ENCODE peak calls at places on chromosomes 1 and 21, in six cellular contexts. U is prostate gland, N is heart right ventricle, S is pancreas, I is A673, G is tibial nerve. V is an unnamed sample. For H3K4me1 and H3K27me3, the result is how much of the 10 kb centered on the place peaks cover.

GRCh38 chr1:13706058-13706457 is 6.1 kb downstream of the PRDM2 start:
- DNase-seq in N (no peak), S (no peak), U (no peak), I (no peak), G (no peak), V (no peak)

GRCh38 chr1:28144203-28145135 is 32.0 kb downstream of the PTAFR start:
- DNase-seq in N (no peak), S (no peak), I (no peak), G (no peak), U (no peak), V (no peak)

GRCh38 chr1:214570442-214570841 is 19.0 kb upstream of the PTPN14 start:
- DNase-seq in I (no peak), S (no peak), N (no peak), U (no peak), G (no peak), V (no peak)

GRCh38 chr1:88685239-88685604 is 1.1 kb downstream of the PKN2 start:
- DNase-seq in N (no peak), G (no peak), U (no peak), S (no peak), I (no peak), V (no peak)

GRCh38 chr1:17281775-17282181 is 26.2 kb upstream of the PADI4 start:
- DNase-seq in U (no peak), G (no peak), N (no peak), S (no peak), I (no peak), V (no peak)

GRCh38 chr1:227729144-227729880 is 5.8 kb downstream of the JMJD4 start:
- DNase-seq in I (no peak), N (no peak), S (no peak), U (no peak), G (no peak), V (peak)

GRCh38 chr1:39573736-39574624 is 2.6 kb downstream of the PABPC4 start:
- DNase-seq in G (no peak), I (no peak), U (no peak), S (no peak), N (peak), V (no peak)

GRCh38 chr1:39845569-39846566 is 37.4 kb downstream of the TRIT1 start:
- DNase-seq in I (peak), S (peak), N (peak), G (peak), U (peak), V (no peak)

GRCh38 chr1:201503397-201504176 is 3.3 kb downstream of the CSRP1 start:
- DNase-seq in G (no peak), I (peak), N (peak), U (peak), S (peak), V (peak)

GRCh38 chr1:958823-959729 is at the start of gene NOC2L:
- DNase-seq in S (peak), G (peak), U (peak), I (peak), N (peak), V (peak)

GRCh38 chr1:66380452-66381212 is 153.3 kb upstream of the SGIP1 start:
- DNase-seq in N (no peak), U (no peak), I (no peak), S (no peak), G (no peak), V (no peak)

GRCh38 chr1:117534995-117535467 is 70.8 kb upstream of the TENT5C start:
- DNase-seq in I (peak), N (peak), U (peak), S (peak), G (peak), V (peak)

GRCh38 chr1:150572918-150573647 is 6.3 kb downstream of the MCL1 start:
- DNase-seq in S (no peak), I (no peak), G (no peak), U (no peak), N (no peak), V (peak)

GRCh38 chr1:147072371-147073061 is 99.8 kb downstream of the PRKAB2 start:
- DNase-seq in S (no peak), U (no peak), I (peak), N (no peak), G (no peak), V (peak)

GRCh38 chr1:206951318-206952105 is 5.2 kb upstream of the PIGR start:
- DNase-seq in G (no peak), S (no peak), N (no peak), U (no peak), I (no peak), V (no peak)

GRCh38 chr1:154500533-154500932 is 1.5 kb upstream of the TDRD10 start:
- DNase-seq in U (no peak), I (no peak), N (no peak), S (no peak), G (no peak), V (no peak)

GRCh38 chr1:111221633-111222286 is 5.8 kb upstream of the CHI3L2 start:
- DNase-seq in G (no peak), U (no peak), N (no peak), I (no peak), S (no peak), V (no peak)

GRCh38 chr1:215146252-215146975 is 63.9 kb downstream of the KCNK2 start:
- DNase-seq in N (no peak), S (no peak), U (no peak), I (peak), G (peak), V (peak)

GRCh38 chr1:173416034-173416433 is 61.1 kb upstream of the PRDX6 start:
- DNase-seq in G (no peak), N (no peak), I (no peak), S (no peak), U (no peak), V (no peak)

GRCh38 chr1:89405275-89405929 is 41.5 kb downstream of the GBP6 start:
- DNase-seq in N (no peak), S (no peak), G (no peak), U (no peak), I (no peak), V (no peak)

GRCh38 chr1:20476260-20477038 is 9.6 kb downstream of the CAMK2N1 start:
- DNase-seq in U (no peak), I (no peak), S (peak), N (peak), G (no peak), V (peak)

GRCh38 chr1:222618001-222618879 is at the start of gene MIA3:
- DNase-seq in S (peak), G (peak), U (peak), I (peak), N (peak), V (no peak)

GRCh38 chr1:6547301-6547700 is 7.0 kb downstream of the NOL9 start:
- DNase-seq in U (no peak), S (no peak), N (no peak), G (no peak), I (peak), V (no peak)

GRCh38 chr1:74703386-74704182 is 29.3 kb downstream of the CRYZ start:
- DNase-seq in S (no peak), N (no peak), I (no peak), U (peak), G (no peak), V (no peak)

GRCh38 chr1:60102691-60103090 is 29.1 kb upstream of the C1orf87 start:
- DNase-seq in I (no peak), N (no peak), S (no peak), G (no peak), U (no peak), V (no peak)

GRCh38 chr1:180962178-180962577 is 49.5 kb downstream of the KIAA1614 start:
- DNase-seq in G (no peak), I (no peak), S (no peak), N (no peak), U (no peak), V (no peak)

GRCh38 chr1:211371406-211372105 is 44.9 kb downstream of the TRAF5 start:
- DNase-seq in G (no peak), U (no peak), S (no peak), N (no peak), I (no peak), V (no peak)

GRCh38 chr1:7644906-7645750 is 126.0 kb upstream of the VAMP3 start:
- DNase-seq in N (peak), U (no peak), I (peak), G (no peak), S (peak), V (no peak)

GRCh38 chr1:229019647-229020281 is 251.1 kb upstream of the RAB4A start:
- DNase-seq in N (no peak), I (no peak), U (peak), G (no peak), S (no peak), V (peak)

GRCh38 chr1:248618878-248619277 is 16.0 kb downstream of the OR2T11 start:
- DNase-seq in N (no peak), S (peak), I (peak), U (peak), G (peak), V (peak)

GRCh38 chr1:171403396-171403795 is 81.9 kb upstream of the PRRC2C start:
- DNase-seq in U (no peak), I (peak), N (no peak), S (no peak), G (no peak), V (peak)

GRCh38 chr21:45997205-45997494 is 15.6 kb downstream of the COL6A1 start:
- DNase-seq in U (no peak), G (no peak), N (peak), I (no peak), S (no peak), V (no peak)

GRCh38 chr21:46527801-46528200 is 69.1 kb downstream of the DIP2A start:
- DNase-seq in U (no peak), G (no peak), I (no peak), N (no peak), S (no peak), V (no peak)

GRCh38 chr1:232329103-232329788 is 300.7 kb downstream of the SIPA1L2 start:
- DNase-seq in S (no peak), I (no peak), U (no peak), G (no peak), N (no peak), V (no peak)

GRCh38 chr1:220368352-220369265 is 96.4 kb upstream of the RAB3GAP2 start:
- DNase-seq in N (peak), S (no peak), U (no peak), I (no peak), G (no peak), V (peak)

GRCh38 chr1:12012560-12013316 is 6.6 kb upstream of the MIIP start:
- DNase-seq in I (no peak), S (no peak), N (no peak), G (no peak), U (no peak), V (no peak)

GRCh38 chr1:184512724-184513123 is 125.9 kb downstream of the C1orf21 start:
- DNase-seq in U (no peak), N (no peak), I (no peak), S (no peak), G (no peak), V (no peak)

GRCh38 chr1:167661527-167662436 is 31.8 kb downstream of the RCSD1 start:
- DNase-seq in S (no peak), U (no peak), I (peak), G (no peak), N (no peak), V (no peak)

GRCh38 chr1:184052194-184052559 is 647 bp downstream of the TSEN15 start:
- DNase-seq in U (no peak), G (no peak), I (no peak), S (no peak), N (no peak), V (no peak)

GRCh38 chr1:93704063-93704462 is 22.4 kb upstream of the BCAR3 start:
- DNase-seq in S (no peak), N (no peak), G (no peak), U (no peak), I (no peak), V (no peak)

GRCh38 chr1:93701619-93702018 is 20.0 kb upstream of the BCAR3 start:
- DNase-seq in G (no peak), N (no peak), S (no peak), U (peak), I (no peak), V (peak)

GRCh38 chr1:93702102-93702827 is 20.6 kb upstream of the BCAR3 start:
- DNase-seq in G (no peak), S (no peak), U (no peak), N (peak), I (no peak), V (no peak)

GRCh38 chr1:93702828-93703183 is 21.2 kb upstream of the BCAR3 start:
- DNase-seq in G (no peak), U (no peak), S (no peak), I (no peak), N (no peak), V (no peak)

GRCh38 chr1:93703649-93704048 is 22.0 kb upstream of the BCAR3 start:
- DNase-seq in G (no peak), N (no peak), S (no peak), I (no peak), U (no peak), V (no peak)
- H3K4me1 ChIP-seq in G (under half), N (half or more), S (under half), I (under half), U (under half), V (under half)

GRCh38 chr1:58741689-58742553 is 41.9 kb downstream of the JUN start:
- DNase-seq in G (no peak), U (no peak), N (no peak), S (no peak), I (peak), V (no peak)
- H3K27me3 ChIP-seq in G (under half), U (under half), N (under half), S (under half), I (under half), V (under half)

GRCh38 chr1:235278915-235279292 is 49.1 kb downstream of the ARID4B start:
- DNase-seq in I (no peak), G (no peak), S (no peak), N (no peak), U (no peak), V (no peak)

GRCh38 chr1:235279627-235280194 is 48.3 kb downstream of the ARID4B start:
- DNase-seq in I (no peak), U (no peak), G (no peak), N (no peak), S (no peak), V (no peak)

GRCh38 chr1:235278233-235278914 is 49.6 kb downstream of the ARID4B start:
- DNase-seq in S (peak), U (no peak), G (no peak), I (no peak), N (no peak), V (no peak)

GRCh38 chr1:235275836-235276235 is 52.1 kb downstream of the ARID4B start:
- DNase-seq in U (no peak), G (no peak), I (no peak), N (no peak), S (no peak), V (no peak)

DNA sequence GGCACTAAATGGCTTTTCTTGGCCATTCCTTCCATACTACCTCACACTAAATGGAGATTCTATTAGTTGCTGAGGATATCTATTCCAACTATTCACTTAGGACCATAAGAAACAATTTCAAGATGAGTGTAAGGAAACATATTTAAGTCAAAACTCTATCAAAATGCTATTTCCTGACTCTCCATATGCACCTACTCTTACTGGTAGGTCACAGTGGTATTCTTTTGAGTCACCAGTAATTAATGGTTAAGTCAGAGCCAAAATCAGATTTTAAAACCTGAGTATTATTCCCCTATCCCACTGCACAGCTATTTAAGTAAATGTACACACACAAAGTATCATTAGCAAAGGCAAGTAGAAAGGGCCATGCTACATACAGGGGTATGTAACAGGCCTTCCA is 50.3 kb downstream of the ARID4B start:
- DNase-seq in G (no peak), I (no peak), S (no peak), U (no peak), N (no peak), V (no peak)
- H3K4me1 ChIP-seq in G (under half), I (under half), S (half or more), U (under half), N (under half), V (under half)

DNA sequence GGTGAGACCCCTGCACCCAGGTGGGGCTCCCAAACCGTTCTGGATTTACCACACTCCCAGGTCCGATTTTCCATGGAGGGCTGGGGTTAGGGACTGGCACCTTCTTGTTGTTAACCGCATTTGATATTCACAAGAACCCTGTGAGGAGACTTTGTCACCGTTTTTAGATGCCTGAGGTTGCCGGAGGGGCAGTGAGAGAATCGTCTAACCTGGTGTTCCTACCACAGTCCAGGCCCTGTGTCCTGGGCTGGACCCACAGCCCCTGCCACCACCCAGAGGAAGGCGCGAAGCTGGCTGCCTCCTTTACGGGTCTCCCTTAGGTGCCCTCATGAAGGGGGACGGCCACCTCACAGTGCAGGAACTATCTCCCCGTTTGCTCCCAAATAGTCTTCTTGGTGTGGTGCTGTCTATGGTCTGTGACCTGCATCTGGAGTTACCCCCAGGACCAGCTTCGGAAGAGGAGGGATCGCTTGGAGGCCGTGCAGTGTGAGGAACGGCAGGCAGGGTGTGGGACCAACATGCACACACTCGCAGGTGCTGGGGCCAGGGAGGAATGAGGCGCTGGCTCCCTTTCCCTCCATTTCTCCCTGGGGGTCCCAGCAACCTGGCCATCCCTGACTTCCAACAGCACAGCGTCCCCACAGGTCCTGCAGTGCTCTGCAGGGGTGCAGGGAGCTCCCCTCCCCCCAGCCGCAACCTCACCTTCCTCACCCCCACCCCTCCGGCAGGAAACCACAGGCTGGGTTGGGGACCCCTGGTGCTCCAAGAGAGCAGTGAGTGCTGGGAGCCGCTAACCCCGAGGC is 7.0 kb downstream of the SIM2 start:
- DNase-seq in G (no peak), N (no peak), S (no peak), U (no peak), I (no peak), V (peak)
- H3K27me3 ChIP-seq in G (half or more), N (half or more), S (half or more), U (under half), I (under half), V (half or more)

DNA sequence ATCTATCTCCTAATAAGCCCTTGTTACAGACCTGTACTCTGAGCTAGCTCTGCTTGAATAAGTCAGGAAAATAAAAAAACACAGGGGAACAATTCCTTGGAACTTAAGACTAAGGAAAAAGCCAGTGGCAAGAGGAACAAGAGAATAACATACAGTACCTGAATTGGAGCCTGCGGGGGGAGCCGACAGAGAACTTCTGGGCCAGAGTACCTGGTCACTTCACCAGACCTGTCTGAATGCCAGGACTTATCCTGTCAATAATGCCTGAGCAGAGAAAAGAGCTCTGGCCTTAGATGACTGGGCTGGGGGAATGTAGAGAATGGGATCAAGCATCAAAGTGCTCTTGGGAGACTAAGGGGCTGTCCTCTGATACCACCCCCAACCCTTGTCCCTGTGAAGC is 15.1 kb downstream of the PEA15 start:
- DNase-seq in G (no peak), U (no peak), I (no peak), S (no peak), N (no peak), V (no peak)
- H3K4me1 ChIP-seq in G (under half), U (under half), I (under half), S (under half), N (under half), V (under half)

GRCh38 chr21:34841154-34841553 is 172.4 kb downstream of the CLIC6 start:
- DNase-seq in I (no peak), S (no peak), U (no peak), G (no peak), N (no peak), V (no peak)
- H3K27me3 ChIP-seq in I (under half), S (under half), U (under half), G (under half), N (under half), V (under half)

GRCh38 chr1:25569599-25570458 is 26.4 kb downstream of the LDLRAP1 start:
- DNase-seq in I (no peak), N (no peak), S (no peak), G (no peak), U (no peak), V (peak)
- H3K4me1 ChIP-seq in I (under half), N (half or more), S (under half), G (half or more), U (under half), V (under half)

DNA sequence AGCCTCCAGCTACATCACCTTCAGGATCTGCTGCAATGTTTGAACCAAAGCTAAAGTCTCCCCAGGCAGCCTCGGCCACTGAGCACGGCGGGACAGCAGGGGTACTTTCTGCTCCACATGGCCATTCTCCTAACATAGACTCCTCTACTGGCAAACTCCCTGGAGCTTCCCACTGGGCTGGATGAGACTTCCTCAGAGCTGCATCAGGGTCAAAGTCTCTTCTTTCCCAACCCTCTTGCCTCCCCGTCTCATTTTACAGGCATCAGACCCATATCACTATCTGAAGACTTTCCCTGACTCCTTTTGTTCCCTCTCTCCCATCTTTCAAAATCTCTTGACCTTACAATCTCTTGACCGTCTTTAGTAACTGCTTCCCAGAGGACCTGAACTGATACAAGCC is 42.2 kb upstream of the KIRREL1 start:
- DNase-seq in U (no peak), G (no peak), S (no peak), I (no peak), N (no peak), V (no peak)
- H3K27me3 ChIP-seq in U (under half), G (under half), S (under half), I (under half), N (under half), V (under half)

DNA sequence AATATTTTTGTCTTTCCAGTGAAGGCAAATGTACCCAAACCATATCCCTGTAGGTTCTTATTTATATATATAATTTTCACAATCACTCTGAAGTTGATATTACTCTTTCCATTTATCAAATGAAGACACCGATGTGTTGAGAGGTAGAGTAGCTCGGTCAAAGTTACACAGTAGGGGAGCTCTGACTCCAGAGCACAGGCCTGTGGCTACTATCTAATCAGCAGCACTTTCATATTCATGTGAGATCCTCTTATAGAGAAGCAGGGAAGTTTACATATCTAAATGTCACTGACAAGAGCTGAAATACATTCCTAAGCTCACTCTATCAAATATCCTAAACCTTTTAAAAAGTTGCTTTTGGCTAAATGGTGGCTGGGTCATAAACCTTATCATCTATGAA is 241.1 kb upstream of the B3GALT2 start:
- DNase-seq in I (no peak), G (no peak), S (no peak), N (no peak), U (no peak), V (no peak)
- H3K4me1 ChIP-seq in I (under half), G (under half), S (under half), N (under half), U (under half), V (under half)